ENCODE peak calls at places on chromosomes 1 and 21, in six cellular contexts. Q, P, R, V, M and E are unnamed samples.

GRCh38 chr1:71210746-71211145 is 129.9 kb upstream of the ZRANB2 start:
- DNase-seq in Q (no peak), P (no peak), R (no peak), V (no peak), M (no peak), E (no peak)

GRCh38 chr1:26607191-26607590 is 77.6 kb downstream of the RPS6KA1 start:
- DNase-seq in Q (no peak), P (no peak), R (no peak), V (no peak), M (no peak), E (no peak)

GRCh38 chr1:1666526-1666925 is 7.7 kb upstream of the CDK11B start:
- DNase-seq in Q (no peak), P (no peak), R (no peak), V (no peak), M (no peak), E (no peak)

GRCh38 chr1:226210571-226211176 is 12.8 kb upstream of the MIXL1 start:
- DNase-seq in Q (no peak), P (no peak), R (no peak), V (no peak), M (no peak), E (no peak)

GRCh38 chr1:51061231-51061943 is 40.6 kb upstream of the C1orf185 start:
- DNase-seq in Q (no peak), P (no peak), R (no peak), V (no peak), M (peak), E (no peak)

GRCh38 chr1:22749919-22750670 is 39.5 kb downstream of the EPHB2 start:
- DNase-seq in Q (peak), P (peak), R (peak), V (peak), M (peak), E (peak)

GRCh38 chr1:26582836-26583460 is 53.4 kb downstream of the RPS6KA1 start:
- DNase-seq in Q (no peak), P (peak), R (no peak), V (no peak), M (peak), E (peak)

GRCh38 chr1:6349254-6349943 is 44.2 kb downstream of the ACOT7 start:
- DNase-seq in Q (no peak), P (no peak), R (no peak), V (no peak), M (no peak), E (no peak)

GRCh38 chr1:243910612-243911011 is 60.6 kb upstream of the AKT3 start:
- DNase-seq in Q (no peak), P (no peak), R (no peak), V (no peak), M (no peak), E (no peak)

GRCh38 chr1:226549937-226550670 is 1.5 kb downstream of the STUM start:
- DNase-seq in Q (no peak), P (no peak), R (peak), V (peak), M (peak), E (no peak)

GRCh38 chr1:225480825-225481434 is 53.1 kb upstream of the LBR start:
- DNase-seq in Q (no peak), P (no peak), R (peak), V (peak), M (peak), E (no peak)

GRCh38 chr1:19620786-19621185 is 23.3 kb upstream of the NBL1 start:
- DNase-seq in Q (no peak), P (no peak), R (no peak), V (no peak), M (no peak), E (no peak)

GRCh38 chr1:237817277-237817676 is 73.4 kb downstream of the ZP4 start:
- DNase-seq in Q (no peak), P (no peak), R (no peak), V (no peak), M (no peak), E (no peak)

GRCh38 chr21:34885636-34886553 is 163.2 kb downstream of the RUNX1 start:
- DNase-seq in Q (no peak), P (no peak), R (peak), V (peak), M (no peak), E (no peak)

GRCh38 chr1:171663854-171664550 is 11.5 kb upstream of the MYOC start:
- DNase-seq in Q (no peak), P (no peak), R (no peak), V (no peak), M (no peak), E (no peak)

GRCh38 chr1:19918057-19918456 is 5.4 kb downstream of the PLA2G2E start:
- DNase-seq in Q (peak), P (no peak), R (peak), V (peak), M (peak), E (peak)

GRCh38 chr21:44423941-44424607 is 31.2 kb upstream of the LRRC3 start:
- DNase-seq in Q (no peak), P (no peak), R (no peak), V (no peak), M (no peak), E (no peak)

GRCh38 chr1:4124631-4125145 is 224.6 kb upstream of the C1orf174 start:
- DNase-seq in Q (no peak), P (no peak), R (no peak), V (no peak), M (no peak), E (no peak)

GRCh38 chr1:191517826-191518225 is 640.4 kb upstream of the RGS18 start:
- DNase-seq in Q (no peak), P (no peak), R (no peak), V (no peak), M (no peak), E (no peak)

GRCh38 chr1:31238986-31239613 is 587 bp downstream of the NKAIN1 start:
- DNase-seq in Q (no peak), P (no peak), R (peak), V (no peak), M (peak), E (no peak)

GRCh38 chr1:6184083-6184783 is 4.1 kb upstream of the CHD5 start:
- DNase-seq in Q (no peak), P (no peak), R (no peak), V (no peak), M (no peak), E (no peak)

GRCh38 chr21:44998621-44999427 is 59.0 kb downstream of the SLX9 start:
- DNase-seq in Q (no peak), P (no peak), R (no peak), V (no peak), M (no peak), E (no peak)

GRCh38 chr21:44628707-44629391 is 2.0 kb downstream of the KRTAP10-9 start:
- DNase-seq in Q (no peak), P (no peak), R (no peak), V (no peak), M (no peak), E (no peak)

GRCh38 chr1:4462831-4463484 is 191.5 kb upstream of the AJAP1 start:
- DNase-seq in Q (no peak), P (no peak), R (no peak), V (no peak), M (no peak), E (no peak)

GRCh38 chr1:21439721-21440629 is at the start of gene NBPF3:
- DNase-seq in Q (peak), P (peak), R (peak), V (peak), M (peak), E (peak)

GRCh38 chr1:167797005-167797404 is 75.2 kb downstream of the MPZL1 start:
- DNase-seq in Q (peak), P (peak), R (peak), V (no peak), M (peak), E (peak)

GRCh38 chr21:43975469-43976098 is 36.5 kb upstream of the TRAPPC10 start:
- DNase-seq in Q (peak), P (no peak), R (peak), V (peak), M (peak), E (no peak)

GRCh38 chr1:64482720-64483119 is 12.8 kb downstream of the CACHD1 start:
- DNase-seq in Q (no peak), P (no peak), R (no peak), V (no peak), M (no peak), E (peak)

GRCh38 chr1:111624382-111624781 is 4.8 kb downstream of the RAP1A start:
- DNase-seq in Q (no peak), P (no peak), R (no peak), V (no peak), M (no peak), E (no peak)
- H3K4me3 ChIP-seq in Q (no peak), P (no peak), R (no peak), V (no peak), M (no peak), E (no peak)

GRCh38 chr21:16588433-16588860 is 858.7 kb downstream of the USP25 start:
- DNase-seq in Q (peak), P (peak), R (peak), V (no peak), M (peak), E (peak)

GRCh38 chr21:16587671-16588379 is 858.0 kb downstream of the USP25 start:
- DNase-seq in Q (no peak), P (peak), R (no peak), V (no peak), M (peak), E (no peak)

GRCh38 chr21:16590186-16590585 is 860.4 kb downstream of the USP25 start:
- DNase-seq in Q (no peak), P (no peak), R (no peak), V (no peak), M (no peak), E (no peak)

GRCh38 chr21:16589499-16589898 is 859.7 kb downstream of the USP25 start:
- DNase-seq in Q (no peak), P (no peak), R (no peak), V (no peak), M (no peak), E (no peak)

GRCh38 chr21:16589046-16589445 is 859.3 kb downstream of the USP25 start:
- DNase-seq in Q (no peak), P (no peak), R (no peak), V (no peak), M (no peak), E (no peak)
- H3K4me3 ChIP-seq in Q (no peak), P (no peak), R (no peak), V (no peak), M (no peak), E (no peak)

GRCh38 chr1:215375386-215375785 is 191.7 kb upstream of the KCTD3 start:
- DNase-seq in Q (no peak), P (no peak), R (no peak), V (no peak), M (no peak), E (no peak)

GRCh38 chr1:215377736-215378135 is 189.4 kb upstream of the KCTD3 start:
- DNase-seq in Q (no peak), P (no peak), R (no peak), V (no peak), M (no peak), E (no peak)

GRCh38 chr1:215380566-215380965 is 186.5 kb upstream of the KCTD3 start:
- DNase-seq in Q (no peak), P (no peak), R (no peak), V (no peak), M (no peak), E (no peak)

GRCh38 chr1:215376544-215377264 is 190.4 kb upstream of the KCTD3 start:
- DNase-seq in Q (no peak), P (no peak), R (no peak), V (no peak), M (no peak), E (no peak)
- H3K4me3 ChIP-seq in Q (no peak), P (no peak), R (no peak), V (no peak), M (no peak), E (no peak)

DNA sequence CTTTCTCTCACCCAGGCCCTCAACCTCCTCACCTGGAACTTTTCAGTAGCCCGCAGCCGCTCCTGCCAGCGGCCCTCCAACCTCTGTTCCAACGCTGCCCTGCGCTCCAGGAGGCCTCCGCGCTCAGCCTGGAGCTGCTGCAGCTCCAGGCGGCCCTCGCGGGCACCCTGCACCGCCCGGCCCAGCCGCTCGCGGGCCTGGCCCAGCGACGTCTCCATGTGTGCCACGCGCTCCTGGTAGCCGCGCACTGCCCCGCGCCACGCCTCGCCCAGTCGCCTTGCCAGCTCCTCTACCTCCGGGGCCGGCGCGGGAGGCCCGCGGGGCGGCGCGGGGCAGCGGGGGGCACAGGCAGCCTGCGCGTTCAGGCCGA is 772 bp downstream of the NES start:
- DNase-seq in Q (no peak), P (no peak), R (no peak), V (no peak), M (no peak), E (no peak)
- H3K4me3 ChIP-seq in Q (peak), P (peak), R (peak), V (no peak), M (no peak), E (peak)

GRCh38 chr1:7922301-7922700 is 18.3 kb downstream of the TNFRSF9 start:
- DNase-seq in Q (no peak), P (no peak), R (no peak), V (no peak), M (no peak), E (no peak)
- H3K4me3 ChIP-seq in Q (no peak), P (no peak), R (no peak), V (no peak), M (no peak), E (no peak)

GRCh38 chr1:28510350-28511223 is 4.7 kb downstream of the RCC1 start:
- DNase-seq in Q (no peak), P (no peak), R (no peak), V (peak), M (peak), E (no peak)
- H3K4me3 ChIP-seq in Q (peak), P (no peak), R (no peak), V (peak), M (no peak), E (peak)

DNA sequence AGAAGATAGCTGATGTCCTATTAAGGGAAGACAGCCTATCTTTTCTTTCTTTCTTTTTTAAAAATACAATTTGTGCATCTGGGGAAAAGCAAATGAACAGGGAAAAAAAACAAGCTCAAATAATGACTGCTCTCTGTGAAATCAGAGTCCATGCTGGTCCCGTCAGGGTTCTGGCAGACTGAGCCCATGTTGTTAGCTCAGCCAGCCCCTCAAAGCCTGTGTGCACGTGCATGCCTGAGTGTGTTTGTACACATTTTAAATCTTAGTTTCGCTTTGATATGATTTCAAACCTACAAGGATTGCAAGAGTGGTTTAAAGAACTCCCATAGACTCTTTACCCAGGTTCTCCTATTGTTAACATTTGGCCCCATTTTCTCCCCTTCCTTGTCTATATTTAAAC is 231.8 kb upstream of the GREM2 start:
- DNase-seq in Q (no peak), P (no peak), R (no peak), V (no peak), M (no peak), E (no peak)
- H3K4me3 ChIP-seq in Q (no peak), P (no peak), R (no peak), V (no peak), M (no peak), E (no peak)

GRCh38 chr1:231160851-231161710 is 777 bp upstream of the TRIM67 start:
- DNase-seq in Q (no peak), P (no peak), R (no peak), V (no peak), M (no peak), E (no peak)
- H3K4me3 ChIP-seq in Q (no peak), P (peak), R (no peak), V (no peak), M (no peak), E (peak)